ENCODE peak calls at places on chromosomes 7 and 10, in ten cellular contexts. G, K, N, E, A, T, H, W, B and S are unnamed samples. For H3K4me1, the result is how much of the 10 kb centered on the place peaks cover.

GRCh38 chr10:37948210-37948609 is 28.2 kb downstream of the ZNF25 start:
- DNase-seq in G (peak), K (no peak), N (no peak), E (no peak), A (no peak), T (no peak), H (no peak), W (no peak), B (no peak), S (no peak)

GRCh38 chr10:110615057-110615630 is 29.0 kb upstream of the RBM20 start:
- DNase-seq in G (no peak), K (no peak), N (no peak), E (no peak), A (no peak), T (no peak), H (no peak), W (peak), B (no peak), S (no peak)

GRCh38 chr7:1421946-1422345 is 37.3 kb downstream of the MICALL2 start:
- DNase-seq in G (no peak), K (no peak), N (no peak), E (no peak), A (no peak), T (no peak), H (no peak), W (no peak), B (no peak), S (no peak)

GRCh38 chr10:42475168-42476098 is 162.9 kb downstream of the ZNF33B start:
- DNase-seq in G (peak), K (no peak), N (no peak), E (no peak), A (no peak), T (peak), H (peak), W (peak), B (no peak), S (no peak)

GRCh38 chr7:23473848-23474097 is 3.5 kb upstream of the IGF2BP3 start:
- DNase-seq in G (no peak), K (no peak), N (no peak), E (no peak), A (peak), T (no peak), H (no peak), W (no peak), B (no peak), S (no peak)

GRCh38 chr7:155312108-155312507 is 14.4 kb downstream of the INSIG1 start:
- DNase-seq in G (no peak), K (no peak), N (no peak), E (no peak), A (no peak), T (no peak), H (no peak), W (no peak), B (no peak), S (no peak)

GRCh38 chr10:13812804-13813203 is 226.0 kb downstream of the PRPF18 start:
- DNase-seq in G (no peak), K (no peak), N (no peak), E (no peak), A (no peak), T (no peak), H (no peak), W (no peak), B (no peak), S (no peak)

GRCh38 chr7:66173856-66174255 is 31.3 kb upstream of the TPST1 start:
- DNase-seq in G (no peak), K (no peak), N (no peak), E (no peak), A (no peak), T (no peak), H (no peak), W (no peak), B (no peak), S (no peak)

GRCh38 chr7:77498659-77499379 is 38.3 kb upstream of the PTPN12 start:
- DNase-seq in G (no peak), K (no peak), N (no peak), E (no peak), A (no peak), T (no peak), H (no peak), W (no peak), B (no peak), S (no peak)

GRCh38 chr10:42868530-42868929 is 85.9 kb downstream of the BMS1 start:
- DNase-seq in G (no peak), K (no peak), N (no peak), E (no peak), A (no peak), T (no peak), H (no peak), W (no peak), B (no peak), S (no peak)

GRCh38 chr7:130124711-130125110 is 54.4 kb downstream of the KLHDC10 start:
- DNase-seq in G (no peak), K (no peak), N (no peak), E (no peak), A (no peak), T (no peak), H (no peak), W (no peak), B (no peak), S (no peak)

GRCh38 chr7:87574630-87575029 is 26.1 kb downstream of the ABCB1 start:
- DNase-seq in G (peak), K (no peak), N (no peak), E (no peak), A (no peak), T (peak), H (no peak), W (peak), B (no peak), S (no peak)

GRCh38 chr10:72334832-72335393 is 19.8 kb downstream of the DNAJB12 start:
- DNase-seq in G (peak), K (peak), N (peak), E (peak), A (no peak), T (peak), H (peak), W (no peak), B (peak), S (no peak)

GRCh38 chr10:74704629-74705360 is 121.6 kb upstream of the KAT6B start:
- DNase-seq in G (no peak), K (no peak), N (no peak), E (no peak), A (no peak), T (no peak), H (no peak), W (no peak), B (no peak), S (no peak)

GRCh38 chr10:48634198-48634983 is 29.5 kb upstream of the ARHGAP22 start:
- DNase-seq in G (peak), K (peak), N (peak), E (peak), A (no peak), T (peak), H (no peak), W (peak), B (no peak), S (no peak)

GRCh38 chr7:135197906-135198655 is 13.2 kb downstream of the WDR91 start:
- DNase-seq in G (no peak), K (no peak), N (no peak), E (no peak), A (no peak), T (no peak), H (no peak), W (peak), B (no peak), S (no peak)

GRCh38 chr7:128763541-128763940 is 12.1 kb downstream of the OPN1SW start:
- DNase-seq in G (peak), K (no peak), N (no peak), E (no peak), A (no peak), T (no peak), H (no peak), W (peak), B (no peak), S (no peak)

GRCh38 chr7:921581-922333 is 32.7 kb downstream of the ADAP1 start:
- DNase-seq in G (no peak), K (peak), N (peak), E (peak), A (no peak), T (no peak), H (peak), W (no peak), B (peak), S (no peak)

GRCh38 chr7:95491634-95492314 is 6.0 kb downstream of the ASB4 start:
- DNase-seq in G (no peak), K (no peak), N (no peak), E (peak), A (no peak), T (peak), H (no peak), W (no peak), B (no peak), S (no peak)

GRCh38 chr7:96040250-96040772 is 268.0 kb downstream of the DYNC1I1 start:
- DNase-seq in G (no peak), K (no peak), N (no peak), E (no peak), A (no peak), T (peak), H (no peak), W (no peak), B (no peak), S (no peak)

GRCh38 chr10:71878327-71879034 is 27.4 kb upstream of the PSAP start:
- DNase-seq in G (no peak), K (peak), N (no peak), E (no peak), A (peak), T (no peak), H (no peak), W (no peak), B (no peak), S (peak)

GRCh38 chr7:88455696-88456095 is 149.0 kb upstream of the STEAP4 start:
- DNase-seq in G (no peak), K (no peak), N (no peak), E (no peak), A (no peak), T (peak), H (no peak), W (peak), B (no peak), S (no peak)

GRCh38 chr7:55440040-55440690 is 75.0 kb downstream of the LANCL2 start:
- DNase-seq in G (no peak), K (no peak), N (no peak), E (no peak), A (no peak), T (no peak), H (no peak), W (no peak), B (no peak), S (no peak)

GRCh38 chr7:28554791-28555471 is 142.6 kb downstream of the CREB5 start:
- DNase-seq in G (no peak), K (no peak), N (no peak), E (no peak), A (no peak), T (no peak), H (no peak), W (no peak), B (no peak), S (no peak)

GRCh38 chr10:97851341-97852001 is 1.8 kb downstream of the GOLGA7B start:
- DNase-seq in G (no peak), K (peak), N (no peak), E (no peak), A (no peak), T (peak), H (no peak), W (no peak), B (no peak), S (no peak)

GRCh38 chr7:4221043-4221442 is 461.1 kb upstream of the FOXK1 start:
- DNase-seq in G (no peak), K (no peak), N (no peak), E (no peak), A (no peak), T (no peak), H (peak), W (no peak), B (no peak), S (no peak)

GRCh38 chr10:128102480-128103228 is 23.6 kb downstream of the MKI67 start:
- DNase-seq in G (no peak), K (no peak), N (no peak), E (peak), A (no peak), T (no peak), H (no peak), W (no peak), B (no peak), S (no peak)

GRCh38 chr10:15703167-15703880 is 16.4 kb downstream of the ITGA8 start:
- DNase-seq in G (peak), K (no peak), N (no peak), E (no peak), A (no peak), T (no peak), H (no peak), W (peak), B (no peak), S (no peak)

GRCh38 chr10:31549936-31550335 is 230.9 kb downstream of the ZEB1 start:
- DNase-seq in G (peak), K (no peak), N (no peak), E (no peak), A (no peak), T (peak), H (no peak), W (peak), B (no peak), S (no peak)

GRCh38 chr7:101543242-101543766 is 85.8 kb downstream of the MYL10 start:
- DNase-seq in G (no peak), K (no peak), N (no peak), E (no peak), A (no peak), T (no peak), H (no peak), W (no peak), B (no peak), S (no peak)

GRCh38 chr7:12921751-12922345 is 234.4 kb downstream of the ARL4A start:
- DNase-seq in G (no peak), K (no peak), N (no peak), E (peak), A (no peak), T (no peak), H (no peak), W (no peak), B (no peak), S (no peak)

GRCh38 chr7:105454058-105454739 is 65.5 kb upstream of the SRPK2 start:
- DNase-seq in G (peak), K (no peak), N (no peak), E (no peak), A (no peak), T (peak), H (no peak), W (peak), B (no peak), S (no peak)

GRCh38 chr7:17304926-17305325 is 6.5 kb downstream of the AHR start:
- DNase-seq in G (peak), K (peak), N (no peak), E (no peak), A (no peak), T (peak), H (no peak), W (peak), B (no peak), S (no peak)

DNA sequence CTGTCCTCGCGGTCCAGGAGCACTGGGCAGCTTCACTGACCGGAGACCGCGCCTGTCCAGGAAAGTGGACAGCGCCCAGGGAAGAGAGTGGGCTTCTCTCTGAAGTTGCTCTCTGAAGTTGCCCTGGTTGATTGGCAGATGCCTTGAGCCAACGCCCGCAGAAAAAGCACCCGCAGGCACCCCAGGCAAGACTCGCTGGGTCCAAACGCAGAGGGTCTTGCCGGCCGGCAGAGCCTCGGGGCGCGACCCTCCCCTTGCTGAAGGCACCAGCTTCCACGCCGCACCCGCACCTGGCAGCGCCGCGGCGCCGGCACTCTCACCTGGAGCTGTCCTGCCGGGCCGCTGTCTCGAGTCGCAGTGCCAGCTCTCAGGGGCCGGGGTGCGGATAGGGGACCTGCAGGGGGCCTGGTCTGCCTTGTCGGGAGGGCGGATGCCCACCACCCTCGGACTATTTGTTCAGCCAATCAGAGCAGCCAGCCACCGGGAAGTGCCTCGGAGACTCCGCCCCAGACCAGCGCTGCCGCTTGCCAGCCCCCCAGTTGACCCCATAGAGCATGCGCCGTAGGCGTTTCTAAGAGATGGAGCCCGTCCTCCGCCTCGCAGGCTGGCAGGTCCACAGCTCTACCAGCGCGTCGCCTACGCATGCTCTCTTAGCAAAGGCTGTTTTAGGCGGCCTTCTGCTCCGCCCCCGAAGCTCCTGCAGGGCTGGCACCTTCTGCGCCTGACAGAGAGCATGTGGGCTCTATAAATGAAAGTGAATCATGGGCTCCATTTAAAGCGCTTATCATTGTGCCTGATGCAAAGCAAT is at the start of gene LIPA:
- DNase-seq in G (peak), K (peak), N (peak), E (peak), A (peak), T (peak), H (peak), W (peak), B (peak), S (peak)
- H3K4me1 ChIP-seq in G (under half), K (under half), N (under half), E (under half), A (under half), T (under half), H (under half), W (under half), B (under half), S (under half)

DNA sequence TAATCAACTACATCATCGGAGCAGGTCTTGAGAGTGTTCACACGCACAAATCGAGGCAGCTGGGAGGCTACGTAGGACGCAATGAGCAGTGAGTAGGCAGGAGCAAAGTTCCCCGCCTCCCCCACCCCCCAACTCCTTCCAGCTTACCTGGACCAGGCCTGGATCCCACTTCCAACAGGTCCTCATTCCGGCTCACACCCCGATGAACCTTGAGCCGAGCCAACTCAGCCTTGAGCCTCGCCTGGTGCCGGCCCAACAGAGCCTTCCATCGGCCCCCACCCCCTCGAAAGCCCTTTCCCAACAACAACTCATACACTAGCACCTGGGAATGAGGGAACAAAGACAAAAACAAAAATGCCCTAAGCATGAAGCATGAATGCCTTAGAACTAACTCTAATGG is 1.2 kb downstream of the NSUN5 start:
- DNase-seq in G (no peak), K (no peak), N (peak), E (no peak), A (no peak), T (no peak), H (no peak), W (no peak), B (no peak), S (no peak)
- H3K4me3 ChIP-seq in G (no peak), K (peak), N (no peak), E (no peak), A (peak), T (no peak), H (no peak), W (peak), B (no peak), S (peak)

GRCh38 chr10:10786334-10787090 is 231.2 kb upstream of the CELF2 start:
- DNase-seq in G (peak), K (no peak), N (no peak), E (no peak), A (no peak), T (peak), H (no peak), W (peak), B (no peak), S (no peak)
- H3K4me1 ChIP-seq in G (under half), K (under half), N (under half), E (under half), A (under half), T (under half), H (under half), W (under half), B (under half), S (under half)

GRCh38 chr10:131928248-131929095 is 27.7 kb downstream of the PPP2R2D start:
- DNase-seq in G (peak), K (peak), N (peak), E (no peak), A (no peak), T (peak), H (no peak), W (no peak), B (no peak), S (no peak)
- H3K4me3 ChIP-seq in G (no peak), K (peak), N (no peak), E (no peak), A (no peak), T (no peak), H (no peak), W (no peak), B (no peak), S (no peak)

GRCh38 chr7:94405506-94405905 is 10.8 kb downstream of the COL1A2 start:
- DNase-seq in G (peak), K (no peak), N (no peak), E (no peak), A (no peak), T (no peak), H (no peak), W (peak), B (no peak), S (no peak)
- H3K4me1 ChIP-seq in G (under half), K (under half), N (half or more), E (under half), A (under half), T (under half), H (under half), W (half or more), B (under half), S (under half)

GRCh38 chr7:44883961-44884360 is 1.4 kb downstream of the PURB start:
- DNase-seq in G (no peak), K (no peak), N (no peak), E (no peak), A (no peak), T (no peak), H (no peak), W (no peak), B (no peak), S (no peak)

GRCh38 chr7:44880317-44881018 is 4.9 kb downstream of the PURB start:
- DNase-seq in G (no peak), K (no peak), N (no peak), E (no peak), A (no peak), T (no peak), H (no peak), W (no peak), B (no peak), S (peak)

GRCh38 chr7:44881066-44881600 is 4.2 kb downstream of the PURB start:
- DNase-seq in G (peak), K (no peak), N (no peak), E (no peak), A (no peak), T (no peak), H (no peak), W (peak), B (no peak), S (no peak)

GRCh38 chr7:44882899-44883298 is 2.4 kb downstream of the PURB start:
- DNase-seq in G (no peak), K (no peak), N (no peak), E (no peak), A (no peak), T (no peak), H (no peak), W (peak), B (no peak), S (no peak)

DNA sequence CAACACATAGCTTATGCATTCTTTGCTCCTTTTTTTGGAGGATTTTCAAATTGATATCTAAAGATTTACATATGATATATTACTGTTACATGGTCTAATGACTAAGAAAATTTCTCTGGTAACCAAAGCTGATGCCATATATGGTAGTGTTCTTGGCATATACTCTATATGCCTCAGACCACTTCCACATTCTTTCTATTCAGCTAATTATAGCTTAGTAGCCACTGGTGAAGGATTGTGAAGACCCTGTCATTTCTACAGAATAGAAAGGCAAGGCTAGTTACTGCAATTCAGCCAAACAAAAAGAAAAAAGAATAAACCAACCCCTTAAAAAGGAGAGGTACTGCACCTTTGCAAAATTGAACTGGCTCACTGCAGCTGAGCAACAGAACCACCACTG is 3.7 kb downstream of the PURB start:
- DNase-seq in G (peak), K (peak), N (no peak), E (no peak), A (no peak), T (peak), H (no peak), W (peak), B (no peak), S (no peak)
- H3K4me3 ChIP-seq in G (peak), K (peak), N (peak), E (no peak), A (peak), T (peak), H (no peak), W (peak), B (no peak), S (peak)

DNA sequence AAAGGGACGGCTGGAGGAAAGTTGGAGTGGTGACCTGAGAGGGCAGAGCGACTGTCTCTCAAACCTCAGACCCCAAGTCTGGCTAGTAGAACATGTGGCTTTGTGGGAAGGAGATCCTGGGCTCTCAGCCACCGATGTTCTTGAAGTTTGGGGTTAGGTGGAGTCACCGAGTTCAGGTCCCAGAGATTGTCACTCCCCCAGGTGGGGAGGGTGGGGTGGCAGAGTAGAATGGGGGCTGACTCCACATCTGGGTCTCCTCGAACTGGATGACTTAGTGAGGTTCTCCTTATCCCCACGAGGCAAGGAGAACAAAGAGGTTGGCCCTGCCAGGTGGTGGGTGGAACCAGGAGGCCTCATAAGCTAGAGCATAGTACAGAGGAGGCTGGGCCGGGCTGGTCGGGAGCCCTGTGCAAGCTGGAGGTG is 14.7 kb upstream of the PNLIPRP2 start:
- DNase-seq in G (no peak), K (no peak), N (no peak), E (no peak), A (no peak), T (no peak), H (no peak), W (no peak), B (no peak), S (no peak)
- H3K4me1 ChIP-seq in G (under half), K (under half), N (under half), E (under half), A (under half), T (under half), H (under half), W (under half), B (under half), S (under half)